ENCODE peak calls at places on chromosomes 5 and 9, in seven cellular contexts. A is CD4-positive, CD25-positive, alpha-beta regulatory T cell; X is posterior cingulate gyrus; Y is ecto neural progenitor cell; W is neuronal stem cell; H is stimulated activated naive CD8-positive, alpha-beta T cell treated with anti-CD3 and anti-CD28 coated beads, Interleukin-15, amount 100 ng/mL, for 72 hours; T is amygdala. B is an unnamed sample.

GRCh38 chr5:43729846-43730478 is 127.0 kb downstream of the NNT start:
- DNase-seq in A (peak; percentile 29), X (no peak), Y (no peak), W (peak; percentile 4), H (no peak), T (no peak), B (no peak)

GRCh38 chr5:140042551-140043507 is at the start of gene NRG2:
- DNase-seq in A (peak; percentile 45), X (peak; percentile 71), Y (peak; percentile 89), W (peak; percentile 69), H (peak; percentile 52), T (peak; percentile 56), B (peak; percentile 80)

GRCh38 chr9:16656432-16657169 is 213.9 kb downstream of the BNC2 start:
- DNase-seq in A (no peak), X (no peak), Y (no peak), W (no peak), H (no peak), T (no peak), B (no peak)

GRCh38 chr9:93026640-93027039 is 31.9 kb upstream of the SUSD3 start:
- DNase-seq in A (no peak), X (no peak), Y (no peak), W (no peak), H (no peak), T (no peak), B (no peak)

GRCh38 chr5:159976921-159977320 is 32.0 kb upstream of the TTC1 start:
- DNase-seq in A (no peak), X (no peak), Y (no peak), W (no peak), H (no peak), T (no peak), B (no peak)

GRCh38 chr9:127406799-127407504 is 10.0 kb downstream of the SLC2A8 start:
- DNase-seq in A (no peak), X (no peak), Y (no peak), W (no peak), H (no peak), T (no peak), B (no peak)

GRCh38 chr9:124840300-124840833 is 12.9 kb upstream of the WDR38 start:
- DNase-seq in A (no peak), X (no peak), Y (no peak), W (no peak), H (no peak), T (no peak), B (no peak)

GRCh38 chr9:15146121-15146820 is 160.7 kb downstream of the TTC39B start:
- DNase-seq in A (no peak), X (no peak), Y (no peak), W (peak; percentile 79), H (no peak), T (no peak), B (no peak)

GRCh38 chr9:129838707-129839259 is 3.5 kb downstream of the USP20 start:
- DNase-seq in A (peak; percentile 55), X (no peak), Y (no peak), W (no peak), H (no peak), T (no peak), B (no peak)

GRCh38 chr5:139061856-139062255 is 136.3 kb downstream of the SIL1 start:
- DNase-seq in A (no peak), X (no peak), Y (peak; percentile 62), W (peak; percentile 40), H (no peak), T (no peak), B (peak; percentile 10)

B was measured in nephron progenitor cell.